ENCODE peak calls at places on chromosomes 16 and 17, in four cellular contexts. J is K562, M is GM12878, N is HepG2. S is an unnamed sample.

GRCh38 chr17:1011760-1012735 is 15.1 kb downstream of the TIMM22 start:
- DNase-seq in J (no peak), M (no peak), N (no peak), S (no peak)

GRCh38 chr16:4523686-4524085 is 14.9 kb downstream of the CDIP1 start:
- DNase-seq in J (no peak), M (no peak), N (no peak), S (no peak)

GRCh38 chr17:76519667-76520066 is 17.8 kb downstream of the CYGB start:
- DNase-seq in J (no peak), M (no peak), N (no peak), S (no peak)

GRCh38 chr16:23288726-23289512 is 13.2 kb upstream of the SCNN1B start:
- DNase-seq in J (no peak), M (no peak), N (no peak), S (no peak)

GRCh38 chr17:57207396-57207795 is 48.9 kb upstream of the MSI2 start:
- DNase-seq in J (no peak), M (no peak), N (no peak), S (no peak)

GRCh38 chr16:68373528-68374250 is 62.9 kb downstream of the PRMT7 start:
- DNase-seq in J (no peak), M (no peak), N (no peak), S (no peak)

GRCh38 chr17:41792835-41793748 is 6.6 kb upstream of the JUP start:
- DNase-seq in J (peak), M (no peak), N (peak), S (no peak)

GRCh38 chr17:16477255-16477654 is 14.7 kb downstream of the LRRC75A start:
- DNase-seq in J (no peak), M (no peak), N (peak), S (no peak)

GRCh38 chr17:17416400-17417360 is 60.1 kb upstream of the MED9 start:
- DNase-seq in J (no peak), M (no peak), N (peak), S (no peak)

GRCh38 chr16:68382296-68382718 is 66.0 kb downstream of the SMPD3 start:
- DNase-seq in J (peak), M (no peak), N (no peak), S (peak)

GRCh38 chr17:74873874-74874614 is 1.2 kb upstream of the FDXR start:
- DNase-seq in J (no peak), M (no peak), N (peak), S (peak)

GRCh38 chr17:47729486-47729885 is 3.5 kb upstream of the TBX21 start:
- DNase-seq in J (no peak), M (no peak), N (no peak), S (no peak)

GRCh38 chr17:45405250-45406086 is 27.2 kb downstream of the ARHGAP27 start:
- DNase-seq in J (peak), M (no peak), N (no peak), S (no peak)

GRCh38 chr16:23949630-23950290 is 114.0 kb downstream of the PRKCB start:
- DNase-seq in J (no peak), M (peak), N (no peak), S (no peak)

DNA sequence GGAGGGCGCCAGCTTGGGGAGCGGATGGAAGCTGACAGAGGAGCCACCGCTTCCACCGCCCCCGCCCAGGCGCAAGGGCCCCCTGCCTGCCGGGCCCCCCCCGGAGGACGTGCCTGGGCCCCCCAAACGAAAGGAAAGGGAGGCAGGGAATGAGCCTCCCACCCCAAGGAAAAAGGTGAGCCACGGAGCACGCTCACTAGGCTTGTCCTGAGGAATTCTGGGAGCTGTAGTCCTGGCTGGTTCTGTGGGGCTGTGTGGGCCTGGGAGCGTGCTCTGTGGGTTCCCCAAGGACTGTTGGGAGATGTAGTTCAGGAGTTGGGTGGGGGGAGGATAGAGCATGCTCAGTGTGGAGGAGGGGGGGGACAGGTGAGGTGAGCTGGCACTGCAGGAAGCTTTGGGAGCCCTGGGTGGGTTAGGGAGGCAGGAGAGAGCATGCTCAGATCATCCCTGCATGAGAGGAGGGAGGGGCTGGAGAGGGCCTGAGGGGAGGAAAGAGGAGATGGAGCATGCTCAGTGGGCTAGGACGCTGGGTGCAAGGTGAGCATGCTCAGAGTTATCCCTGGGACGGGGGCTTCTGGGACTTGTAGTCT is 4.5 kb downstream of the FBXL19 start:
- DNase-seq in J (peak), M (peak), N (peak), S (peak)
- TF ChIP-seq BHLHE40 in J (no peak), M (peak), N (no peak), S (no peak)

GRCh38 chr17:73824321-73824720 is 180.1 kb upstream of the SDK2 start:
- DNase-seq in J (no peak), M (no peak), N (no peak), S (no peak)

GRCh38 chr17:73826872-73827228 is 182.6 kb upstream of the SDK2 start:
- DNase-seq in J (no peak), M (no peak), N (no peak), S (no peak)

GRCh38 chr17:73829676-73830280 is 185.5 kb upstream of the SDK2 start:
- DNase-seq in J (no peak), M (no peak), N (no peak), S (no peak)

GRCh38 chr17:73826181-73826871 is 182.1 kb upstream of the SDK2 start:
- DNase-seq in J (no peak), M (no peak), N (no peak), S (no peak)

DNA sequence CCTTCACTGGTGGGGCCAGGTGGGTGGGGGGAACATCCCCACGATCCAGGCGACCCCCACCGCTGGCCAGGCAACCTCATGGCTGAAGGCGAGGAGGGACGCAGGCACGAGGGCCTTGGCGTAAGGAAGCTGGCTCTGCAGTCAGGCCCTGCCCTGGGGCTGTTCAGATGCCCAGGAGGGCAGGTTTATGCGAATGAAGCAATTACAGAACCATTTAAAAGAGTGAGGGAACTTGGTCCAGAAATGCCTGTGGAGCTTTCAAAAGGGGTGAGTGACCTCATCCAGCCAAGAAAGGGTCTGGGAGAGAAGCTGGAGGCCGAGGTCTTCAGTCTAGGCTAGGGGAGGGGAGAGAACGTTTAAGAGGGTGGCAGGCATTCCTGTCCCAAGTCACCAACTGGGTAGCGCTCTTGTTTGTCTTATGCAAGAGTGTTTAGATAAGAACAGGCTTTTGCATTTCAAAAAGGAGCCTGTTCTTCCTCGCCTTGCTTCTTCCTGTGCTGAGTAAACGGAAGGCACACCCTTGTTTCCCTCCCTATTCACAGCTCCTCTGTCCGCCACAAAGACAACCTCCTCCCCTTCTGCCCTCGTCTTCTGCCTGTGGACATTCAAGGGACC is 183.5 kb upstream of the SDK2 start:
- DNase-seq in J (no peak), M (no peak), N (peak), S (no peak)
- TF ChIP-seq TARDBP in J (no peak), M (no peak), N (no peak), S (no peak)

GRCh38 chr16:79173101-79173500 is 427.4 kb downstream of the MAF start:
- DNase-seq in J (no peak), M (no peak), N (no peak), S (no peak)

GRCh38 chr16:79173910-79174309 is 426.6 kb downstream of the MAF start:
- DNase-seq in J (no peak), M (no peak), N (no peak), S (no peak)

GRCh38 chr16:79170565-79171242 is 429.8 kb downstream of the MAF start:
- DNase-seq in J (no peak), M (no peak), N (no peak), S (no peak)

GRCh38 chr16:79172306-79172705 is 428.2 kb downstream of the MAF start:
- DNase-seq in J (no peak), M (no peak), N (no peak), S (no peak)

GRCh38 chr16:79171504-79172240 is 428.9 kb downstream of the MAF start:
- DNase-seq in J (no peak), M (no peak), N (no peak), S (peak)
- TF ChIP-seq BHLHE40 in J (no peak), M (no peak), N (no peak), S (no peak)

GRCh38 chr17:62718420-62718819 is 89.7 kb downstream of the MARCHF10 start:
- DNase-seq in J (no peak), M (no peak), N (no peak), S (no peak)
- TF ChIP-seq TARDBP in J (no peak), M (no peak), N (no peak), S (no peak)

GRCh38 chr16:52293209-52293608 is 253.7 kb downstream of the TOX3 start:
- DNase-seq in J (no peak), M (no peak), N (no peak), S (no peak)

GRCh38 chr16:52294660-52295059 is 252.3 kb downstream of the TOX3 start:
- DNase-seq in J (no peak), M (no peak), N (no peak), S (no peak)

GRCh38 chr16:52298769-52299168 is 248.2 kb downstream of the TOX3 start:
- DNase-seq in J (no peak), M (no peak), N (peak), S (no peak)

DNA sequence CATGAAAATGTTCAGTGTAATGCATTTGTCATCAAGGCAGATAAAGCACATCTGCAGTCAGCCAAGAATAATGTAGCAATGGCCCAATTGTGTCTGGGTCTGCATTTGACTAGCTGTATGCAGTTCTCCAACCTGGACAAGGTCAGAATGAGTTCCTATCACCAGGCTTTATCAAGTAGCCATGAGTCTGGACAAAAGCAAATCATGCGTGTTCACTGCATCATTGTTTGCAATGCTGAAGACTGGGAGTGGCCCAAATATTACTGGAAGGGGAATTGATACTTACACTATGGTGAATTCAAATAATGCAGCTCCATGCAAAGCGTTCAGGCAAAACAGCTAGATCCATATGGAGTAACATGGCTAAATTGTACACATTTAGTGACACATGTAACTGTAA is 250.9 kb downstream of the TOX3 start:
- DNase-seq in J (no peak), M (no peak), N (no peak), S (no peak)
- TF ChIP-seq BHLHE40 in J (no peak), M (no peak), N (no peak), S (no peak)

GRCh38 chr16:48961546-48961945 is 320.1 kb downstream of the CBLN1 start:
- DNase-seq in J (no peak), M (no peak), N (no peak), S (no peak)

GRCh38 chr16:48960830-48961229 is 320.8 kb downstream of the CBLN1 start:
- DNase-seq in J (no peak), M (no peak), N (no peak), S (no peak)

GRCh38 chr16:48965391-48965790 is 316.2 kb downstream of the CBLN1 start:
- DNase-seq in J (no peak), M (no peak), N (no peak), S (no peak)

GRCh38 chr16:48963901-48964615 is 317.6 kb downstream of the CBLN1 start:
- DNase-seq in J (no peak), M (no peak), N (no peak), S (no peak)

GRCh38 chr16:48963306-48963705 is 318.3 kb downstream of the CBLN1 start:
- DNase-seq in J (no peak), M (no peak), N (no peak), S (no peak)
- TF ChIP-seq TARDBP in J (no peak), M (no peak), N (no peak), S (no peak)

GRCh38 chr17:77668518-77668917 is 290.0 kb upstream of the TNRC6C start:
- DNase-seq in J (no peak), M (no peak), N (no peak), S (no peak)

GRCh38 chr17:77666881-77667395 is 291.6 kb upstream of the TNRC6C start:
- DNase-seq in J (no peak), M (no peak), N (no peak), S (no peak)

GRCh38 chr17:77666480-77666879 is 292.0 kb upstream of the TNRC6C start:
- DNase-seq in J (no peak), M (no peak), N (no peak), S (no peak)

GRCh38 chr17:77667478-77667877 is 291.0 kb upstream of the TNRC6C start:
- DNase-seq in J (no peak), M (no peak), N (no peak), S (no peak)

DNA sequence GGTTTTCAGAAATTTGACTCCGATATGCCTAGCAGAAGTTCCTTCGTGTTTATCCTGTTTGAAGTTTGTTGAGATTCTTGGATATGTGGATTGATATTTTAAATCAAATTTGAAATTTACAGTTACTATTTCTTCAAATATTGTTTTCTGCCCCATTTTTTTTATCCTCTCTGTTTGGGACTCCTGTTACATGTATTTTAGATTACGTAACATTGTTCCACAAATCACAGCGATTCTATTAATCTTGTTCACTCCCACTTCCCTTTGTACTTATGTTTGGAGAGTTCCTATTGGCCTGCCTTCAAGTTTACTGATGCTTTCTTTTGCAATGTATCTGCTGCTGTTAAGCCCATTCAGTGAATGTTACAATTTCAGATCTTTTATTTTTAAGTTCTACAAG is 288.4 kb upstream of the TNRC6C start:
- DNase-seq in J (no peak), M (no peak), N (no peak), S (no peak)
- TF ChIP-seq BHLHE40 in J (no peak), M (no peak), N (no peak), S (no peak)

GRCh38 chr17:78596871-78597635 is 19.9 kb upstream of the DNAH17 start:
- DNase-seq in J (no peak), M (no peak), N (peak), S (no peak)
- TF ChIP-seq TARDBP in J (no peak), M (no peak), N (no peak), S (no peak)

DNA sequence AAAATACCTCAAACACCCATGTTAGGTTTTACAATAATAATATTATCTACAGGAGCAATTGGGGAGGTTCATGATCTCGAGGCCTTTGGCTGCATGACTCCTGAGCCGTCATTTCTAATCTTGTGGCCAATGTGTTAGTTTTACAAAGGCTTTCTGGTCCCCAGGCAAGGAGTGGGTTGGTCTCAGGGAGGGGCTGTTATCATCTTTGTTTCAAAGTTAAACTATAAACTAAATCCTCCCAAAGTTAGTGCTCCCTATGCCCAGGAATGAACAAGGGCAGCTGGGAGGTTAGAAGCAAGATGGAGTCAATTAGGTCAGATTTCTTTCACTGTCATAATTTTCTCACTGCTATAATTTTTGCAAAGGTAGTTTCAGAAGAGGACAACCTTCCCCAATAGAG is 9.1 kb upstream of the CCL5 start:
- DNase-seq in J (no peak), M (no peak), N (no peak), S (no peak)
- TF ChIP-seq BHLHE40 in J (no peak), M (peak), N (no peak), S (no peak)

DNA sequence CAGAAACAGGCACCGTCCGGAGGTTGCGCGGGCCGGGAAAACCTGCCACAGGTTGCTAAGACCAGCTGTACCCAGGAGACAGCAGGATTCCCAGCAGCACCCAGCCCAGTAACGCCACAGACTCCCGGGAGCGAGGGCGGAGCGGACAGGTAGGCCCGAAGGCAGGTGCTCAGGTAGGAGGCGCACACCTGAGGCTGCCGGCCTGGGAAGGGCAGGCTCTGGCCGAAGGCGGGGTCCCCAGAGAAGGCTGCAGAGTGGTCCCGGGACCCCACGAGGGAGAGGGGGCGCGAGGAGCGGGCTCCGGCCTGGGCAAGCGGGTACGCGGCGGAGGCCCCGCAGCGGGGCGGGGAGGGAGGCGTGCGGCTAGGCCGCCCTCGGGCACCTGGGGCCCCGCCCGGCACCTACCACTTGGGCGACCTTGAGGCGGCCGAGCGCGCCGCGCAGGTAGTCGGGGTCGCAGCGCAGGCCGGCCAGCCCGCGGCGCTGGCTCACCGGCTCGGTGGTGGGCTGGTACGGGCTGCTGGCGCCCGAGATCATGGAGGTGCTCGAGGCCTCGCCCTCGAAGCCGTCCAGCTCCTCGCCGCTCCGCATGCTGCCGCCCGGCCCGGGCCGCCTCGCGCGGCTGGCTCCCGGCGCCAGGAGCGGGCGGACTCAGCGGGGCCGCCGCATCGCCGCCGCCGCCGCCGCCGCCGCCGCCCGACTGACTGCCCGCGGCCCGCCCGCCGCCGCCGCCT is 441 bp downstream of the CMTM4 start:
- DNase-seq in J (peak), M (no peak), N (no peak), S (no peak)
- TF ChIP-seq TARDBP in J (no peak), M (no peak), N (no peak), S (no peak)